ENCODE peak calls at places on chromosomes 2 and 18, in six cellular contexts. X, N, Q, Z, Y and I are unnamed samples.

GRCh38 chr2:228059735-228060134 is 121.8 kb downstream of the SPHKAP start:
- ATAC-seq in X (peak; percentile 52), N (peak; percentile 73), Q (no peak), Z (peak; percentile 70), Y (no peak), I (no peak)

GRCh38 chr18:28175930-28176673 is 828 bp downstream of the CDH2 start:
- ATAC-seq in X (peak; percentile 10), N (peak; percentile 23), Q (peak; percentile 4), Z (no peak), Y (no peak), I (peak; percentile 7)

GRCh38 chr2:114201781-114202180 is 240.7 kb upstream of the DPP10 start:
- ATAC-seq in X (no peak), N (no peak), Q (no peak), Z (no peak), Y (no peak), I (no peak)

GRCh38 chr18:79919089-79919488 is 32.4 kb downstream of the SLC66A2 start:
- ATAC-seq in X (no peak), N (no peak), Q (no peak), Z (no peak), Y (no peak), I (no peak)

GRCh38 chr2:81196383-81196851 is 891.9 kb upstream of the LRRTM1 start:
- ATAC-seq in X (no peak), N (no peak), Q (no peak), Z (no peak), Y (no peak), I (no peak)

GRCh38 chr2:183505911-183506310 is 381.7 kb downstream of the NUP35 start:
- ATAC-seq in X (no peak), N (no peak), Q (no peak), Z (no peak), Y (no peak), I (no peak)

GRCh38 chr2:28153851-28154250 is 238.8 kb upstream of the FOSL2 start:
- ATAC-seq in X (no peak), N (no peak), Q (no peak), Z (no peak), Y (no peak), I (no peak)

GRCh38 chr2:148546270-148546669 is 98.3 kb upstream of the EPC2 start:
- ATAC-seq in X (peak; percentile 80), N (peak; percentile 16), Q (no peak), Z (peak; percentile 26), Y (no peak), I (no peak)

GRCh38 chr2:27033253-27033852 is 588 bp downstream of the TMEM214 start:
- ATAC-seq in X (peak; percentile 1), N (peak; percentile 16), Q (peak; percentile 1), Z (no peak), Y (peak; percentile 12), I (no peak)

GRCh38 chr2:68287580-68288441 is 31.9 kb downstream of the CNRIP1 start:
- ATAC-seq in X (peak; percentile 75), N (peak; percentile 70), Q (peak; percentile 75), Z (peak; percentile 48), Y (peak; percentile 69), I (peak; percentile 71)

GRCh38 chr2:36902385-36903120 is 63.8 kb downstream of the STRN start:
- ATAC-seq in X (no peak), N (no peak), Q (no peak), Z (peak; percentile 69), Y (no peak), I (no peak)

GRCh38 chr2:98027535-98027934 is 31.8 kb upstream of the TMEM131 start:
- ATAC-seq in X (no peak), N (no peak), Q (no peak), Z (no peak), Y (no peak), I (no peak)

GRCh38 chr2:220162320-220162719 is 534.9 kb downstream of the SLC4A3 start:
- ATAC-seq in X (peak; percentile 75), N (peak; percentile 56), Q (no peak), Z (no peak), Y (no peak), I (no peak)

GRCh38 chr18:48541026-48541746 is 2.4 kb downstream of the CTIF start:
- ATAC-seq in X (peak; percentile 80), N (peak; percentile 81), Q (peak; percentile 85), Z (peak; percentile 62), Y (peak; percentile 69), I (peak; percentile 73)

GRCh38 chr18:55998071-55998522 is 410.1 kb upstream of the TCF4 start:
- ATAC-seq in X (peak; percentile 39), N (peak; percentile 16), Q (peak; percentile 39), Z (peak; percentile 63), Y (peak; percentile 68), I (no peak)

GRCh38 chr2:134623796-134624195 is 95.0 kb downstream of the TMEM163 start:
- ATAC-seq in X (peak; percentile 63), N (peak; percentile 28), Q (no peak), Z (no peak), Y (no peak), I (no peak)

GRCh38 chr2:119267604-119268003 is 44.0 kb downstream of the STEAP3 start:
- ATAC-seq in X (no peak), N (no peak), Q (no peak), Z (no peak), Y (no peak), I (no peak)

DNA sequence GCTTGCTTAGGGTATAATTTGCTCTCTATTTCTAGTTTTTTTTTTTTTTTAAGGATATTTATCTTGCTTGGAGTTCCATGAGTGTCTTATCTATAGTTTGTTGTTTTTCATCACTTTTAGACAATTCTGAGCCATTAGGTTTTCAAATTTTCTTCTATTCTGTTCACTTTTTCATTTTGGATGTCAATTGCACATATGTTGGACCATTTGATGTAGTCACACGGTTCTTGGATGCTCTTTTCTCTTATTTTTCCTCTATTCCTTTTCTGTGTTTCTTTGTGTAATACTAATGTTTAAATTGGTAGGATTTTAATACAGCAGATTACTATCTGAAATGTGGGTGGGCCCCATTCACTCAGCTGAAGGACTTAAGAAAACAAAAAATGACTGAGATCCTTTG is 292.6 kb downstream of the CALCRL start:
- ATAC-seq in X (no peak), N (no peak), Q (no peak), Z (no peak), Y (no peak), I (no peak)
- H3K9me3 ChIP-seq in X (peaks cover 5% of the 10 kb centered on the region), N (peaks cover 30% of the 10 kb centered on the region), Q (peaks cover 1% of the 10 kb centered on the region), Z (peaks cover 8% of the 10 kb centered on the region), Y (no peaks in the 10 kb centered on the region), I (peaks cover 25% of the 10 kb centered on the region)

DNA sequence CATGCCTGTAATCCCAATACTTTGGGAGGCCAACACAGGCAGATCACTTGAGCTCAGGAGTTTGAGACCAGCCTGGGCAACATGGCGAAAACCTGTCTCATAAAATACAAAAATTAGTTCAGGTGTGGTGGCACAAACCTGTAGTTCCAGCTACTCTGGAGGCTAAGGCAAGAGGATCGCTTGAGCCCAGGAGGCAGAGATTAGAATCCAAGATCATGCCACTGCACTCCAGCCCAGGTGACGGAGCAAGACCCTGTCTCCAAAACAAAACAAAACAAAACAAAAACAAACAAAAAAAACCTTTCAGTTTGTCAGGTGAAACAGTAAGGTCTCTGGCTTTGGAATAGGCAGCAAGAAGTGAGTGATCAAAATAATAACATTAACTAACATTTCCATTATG is 84.6 kb downstream of the CLHC1 start:
- ATAC-seq in X (no peak), N (no peak), Q (no peak), Z (no peak), Y (no peak), I (no peak)
- H3K27ac ChIP-seq in X (no peak overlapping the region), N (no peak overlapping the region), Q (no peak overlapping the region), Z (no peak overlapping the region), Y (no peak overlapping the region), I (no peak overlapping the region)

GRCh38 chr2:52857722-52858121 is 909.9 kb upstream of the CHAC2 start:
- ATAC-seq in X (no peak), N (no peak), Q (no peak), Z (no peak), Y (no peak), I (no peak)

DNA sequence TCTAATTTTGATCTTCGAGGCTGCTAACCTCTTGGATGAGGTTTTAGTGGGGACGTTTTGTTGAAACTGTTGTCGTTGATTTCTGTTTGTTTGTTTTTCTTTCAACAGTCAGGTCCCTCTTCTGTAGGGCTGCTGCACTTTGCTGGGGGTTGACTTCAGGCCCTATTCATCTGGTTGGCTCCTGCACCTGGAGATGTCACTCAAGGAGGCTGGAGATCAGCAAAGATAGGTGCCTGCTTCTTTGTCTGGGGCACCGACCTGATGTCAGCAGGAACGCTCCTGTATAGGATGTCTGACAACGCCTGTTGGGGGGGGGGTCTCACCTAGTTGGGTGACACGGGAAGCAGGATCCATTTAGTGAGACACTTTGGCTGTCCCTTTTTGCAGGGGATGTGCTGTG is 915.6 kb upstream of the CHAC2 start:
- ATAC-seq in X (no peak), N (no peak), Q (no peak), Z (no peak), Y (no peak), I (no peak)
- H3K9me3 ChIP-seq in X (peaks cover 7% of the 10 kb centered on the region), N (peaks cover 6% of the 10 kb centered on the region), Q (peaks cover 3% of the 10 kb centered on the region), Z (no peaks in the 10 kb centered on the region), Y (peaks cover 3% of the 10 kb centered on the region), I (no peaks in the 10 kb centered on the region)

GRCh38 chr2:40546792-40547191 is 94.9 kb upstream of the SLC8A1 start:
- ATAC-seq in X (no peak), N (no peak), Q (no peak), Z (no peak), Y (no peak), I (no peak)

GRCh38 chr2:40550085-40550484 is 98.2 kb upstream of the SLC8A1 start:
- ATAC-seq in X (no peak), N (no peak), Q (no peak), Z (no peak), Y (no peak), I (no peak)

GRCh38 chr2:40544072-40544471 is 92.2 kb upstream of the SLC8A1 start:
- ATAC-seq in X (no peak), N (no peak), Q (no peak), Z (no peak), Y (no peak), I (no peak)

GRCh38 chr2:40543381-40543780 is 91.5 kb upstream of the SLC8A1 start:
- ATAC-seq in X (no peak), N (no peak), Q (no peak), Z (no peak), Y (no peak), I (no peak)

DNA sequence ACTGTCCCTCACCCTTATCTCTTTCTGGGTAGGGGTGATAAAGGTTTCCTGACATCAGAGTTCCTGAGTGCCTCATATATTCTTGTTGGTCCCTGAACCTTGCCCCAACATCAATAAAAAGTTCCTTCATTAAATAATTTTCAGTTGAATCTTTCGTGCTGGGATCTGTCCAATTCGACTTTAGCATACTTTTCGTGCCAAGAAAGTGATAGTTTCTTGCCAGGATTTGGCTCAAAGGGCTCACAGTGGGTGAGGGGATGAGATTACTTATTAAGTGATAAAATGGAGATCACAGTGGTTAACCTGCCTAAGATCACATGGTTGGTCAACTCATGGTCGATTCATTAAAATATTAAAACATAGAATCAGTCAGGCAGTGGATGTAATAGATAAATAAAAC is 93.8 kb upstream of the SLC8A1 start:
- ATAC-seq in X (no peak), N (no peak), Q (no peak), Z (no peak), Y (no peak), I (no peak)
- H3K27ac ChIP-seq in X (no peak overlapping the region), N (no peak overlapping the region), Q (no peak overlapping the region), Z (no peak overlapping the region), Y (no peak overlapping the region), I (no peak overlapping the region)

GRCh38 chr18:50428531-50429206 is 53.8 kb downstream of the SKA1 start:
- ATAC-seq in X (no peak), N (no peak), Q (no peak), Z (no peak), Y (no peak), I (no peak)
- H3K9me3 ChIP-seq in X (peaks cover 3% of the 10 kb centered on the region), N (peaks cover 9% of the 10 kb centered on the region), Q (no peaks in the 10 kb centered on the region), Z (no peaks in the 10 kb centered on the region), Y (no peaks in the 10 kb centered on the region), I (no peaks in the 10 kb centered on the region)